ENCODE peak calls at places on chromosomes 5 and 9, in eight cellular contexts. One of them, this sample, is unnamed.

GRCh38 chr5:133225671-133226152 is 173.9 kb downstream of the HSPA4 start:
- DNase-seq in cardiac fibroblast: no peak
- DNase-seq in neuronal stem cell: no peak
- DNase-seq in cerebellar cortex: peak
- DNase-seq in NCI-H1694: no peak
- DNase-seq in HT-29: peak
- DNase-seq in HTR-8/SVneo: peak
- DNase-seq in CD4-positive, alpha-beta T cell: no peak
- DNase-seq in this sample: no peak

GRCh38 chr5:81420039-81420667 is 26.2 kb upstream of the ACOT12 start:
- DNase-seq in cardiac fibroblast: peak
- DNase-seq in neuronal stem cell: no peak
- DNase-seq in cerebellar cortex: no peak
- DNase-seq in NCI-H1694: no peak
- DNase-seq in HT-29: peak
- DNase-seq in HTR-8/SVneo: peak
- DNase-seq in CD4-positive, alpha-beta T cell: no peak
- DNase-seq in this sample: no peak

GRCh38 chr9:89923961-89924504 is 319.2 kb downstream of the GADD45G start:
- DNase-seq in cardiac fibroblast: no peak
- DNase-seq in neuronal stem cell: no peak
- DNase-seq in cerebellar cortex: no peak
- DNase-seq in NCI-H1694: no peak
- DNase-seq in HT-29: no peak
- DNase-seq in HTR-8/SVneo: no peak
- DNase-seq in CD4-positive, alpha-beta T cell: no peak
- DNase-seq in this sample: no peak

GRCh38 chr5:103476776-103477175 is 85.8 kb downstream of the NUDT12 start:
- DNase-seq in cardiac fibroblast: no peak
- DNase-seq in neuronal stem cell: no peak
- DNase-seq in cerebellar cortex: no peak
- DNase-seq in NCI-H1694: no peak
- DNase-seq in HT-29: no peak
- DNase-seq in HTR-8/SVneo: no peak
- DNase-seq in CD4-positive, alpha-beta T cell: no peak
- DNase-seq in this sample: no peak

GRCh38 chr5:150557507-150557872 is 49.6 kb downstream of the NDST1 start:
- DNase-seq in cardiac fibroblast: no peak
- DNase-seq in neuronal stem cell: no peak
- DNase-seq in cerebellar cortex: no peak
- DNase-seq in NCI-H1694: no peak
- DNase-seq in HT-29: no peak
- DNase-seq in HTR-8/SVneo: no peak
- DNase-seq in CD4-positive, alpha-beta T cell: no peak
- DNase-seq in this sample: no peak

GRCh38 chr5:151740958-151741373 is 17.5 kb downstream of the ATOX1 start:
- DNase-seq in cardiac fibroblast: peak
- DNase-seq in neuronal stem cell: no peak
- DNase-seq in cerebellar cortex: no peak
- DNase-seq in NCI-H1694: no peak
- DNase-seq in HT-29: no peak
- DNase-seq in HTR-8/SVneo: no peak
- DNase-seq in CD4-positive, alpha-beta T cell: no peak
- DNase-seq in this sample: no peak

GRCh38 chr9:7185612-7186011 is 427.8 kb downstream of the KDM4C start:
- DNase-seq in cardiac fibroblast: peak
- DNase-seq in neuronal stem cell: no peak
- DNase-seq in cerebellar cortex: peak
- DNase-seq in NCI-H1694: no peak
- DNase-seq in HT-29: peak
- DNase-seq in HTR-8/SVneo: peak
- DNase-seq in CD4-positive, alpha-beta T cell: no peak
- DNase-seq in this sample: no peak

GRCh38 chr9:125522328-125522725 is 184.7 kb downstream of the MAPKAP1 start:
- DNase-seq in cardiac fibroblast: peak
- DNase-seq in neuronal stem cell: no peak
- DNase-seq in cerebellar cortex: no peak
- DNase-seq in NCI-H1694: no peak
- DNase-seq in HT-29: no peak
- DNase-seq in HTR-8/SVneo: no peak
- DNase-seq in CD4-positive, alpha-beta T cell: no peak
- DNase-seq in this sample: no peak

This sample was measured in DMS 273 treated with DMSO at 0.1 percent for 48 hours.